ENCODE peak calls at places on chromosome 17, in seven cellular contexts. B, J, Y, E, C, V and S are unnamed samples.

GRCh38 chr17:47869114-47869513 is 18.2 kb upstream of the SP6 start:
- DNase-seq in C (no peak), Y (no peak), V (no peak), E (no peak), B (no peak), J (no peak), S (no peak)

GRCh38 chr17:38572665-38573365 is 32.9 kb downstream of the SRCIN1 start:
- DNase-seq in B (no peak), E (no peak), J (no peak), Y (no peak), V (no peak), C (peak; percentile 13), S (no peak)

GRCh38 chr17:5531019-5531418 is 44.7 kb downstream of the MIS12 start:
- DNase-seq in Y (no peak), J (no peak), B (no peak), E (no peak), V (no peak), C (no peak), S (no peak)

GRCh38 chr17:78448356-78448993 is 70.0 kb downstream of the PGS1 start:
- DNase-seq in V (no peak), Y (no peak), B (no peak), E (no peak), C (no peak), J (no peak), S (no peak)

GRCh38 chr17:11889266-11889665 is 108.0 kb downstream of the ZNF18 start:
- DNase-seq in J (no peak), V (no peak), E (no peak), C (no peak), Y (no peak), B (no peak), S (no peak)

GRCh38 chr17:6110592-6110991 is 40.4 kb downstream of the WSCD1 start:
- DNase-seq in J (no peak), C (peak; percentile 83), E (no peak), V (no peak), Y (no peak), B (no peak), S (no peak)

GRCh38 chr17:27320222-27320560 is 26.3 kb downstream of the WSB1 start:
- DNase-seq in Y (no peak), V (no peak), B (no peak), E (no peak), J (no peak), C (no peak), S (no peak)

GRCh38 chr17:40561871-40562611 is 3.2 kb downstream of the CCR7 start:
- DNase-seq in J (no peak), Y (no peak), B (no peak), E (no peak), C (no peak), V (no peak), S (peak; percentile 19)

GRCh38 chr17:2989855-2990254 is 73.6 kb downstream of the OR1D5 start:
- DNase-seq in V (no peak), J (no peak), B (no peak), C (no peak), Y (no peak), E (no peak), S (no peak)

GRCh38 chr17:80382956-80383355 is 32.0 kb upstream of the ENDOV start:
- DNase-seq in Y (no peak), C (no peak), B (no peak), E (no peak), J (no peak), V (no peak), S (no peak)

GRCh38 chr17:59711936-59712335 is 4.5 kb downstream of the VMP1 start:
- DNase-seq in V (no peak), C (no peak), J (no peak), B (no peak), Y (no peak), E (no peak), S (no peak)

GRCh38 chr17:27506348-27507218 is 50.3 kb downstream of the KSR1 start:
- DNase-seq in E (no peak), C (peak; percentile 36), Y (no peak), J (no peak), V (no peak), B (no peak), S (no peak)

GRCh38 chr17:30235386-30236296 is at the start of gene SLC6A4:
- DNase-seq in E (peak; percentile 48), Y (peak; percentile 16), J (no peak), V (no peak), C (no peak), B (no peak), S (no peak)

DNA sequence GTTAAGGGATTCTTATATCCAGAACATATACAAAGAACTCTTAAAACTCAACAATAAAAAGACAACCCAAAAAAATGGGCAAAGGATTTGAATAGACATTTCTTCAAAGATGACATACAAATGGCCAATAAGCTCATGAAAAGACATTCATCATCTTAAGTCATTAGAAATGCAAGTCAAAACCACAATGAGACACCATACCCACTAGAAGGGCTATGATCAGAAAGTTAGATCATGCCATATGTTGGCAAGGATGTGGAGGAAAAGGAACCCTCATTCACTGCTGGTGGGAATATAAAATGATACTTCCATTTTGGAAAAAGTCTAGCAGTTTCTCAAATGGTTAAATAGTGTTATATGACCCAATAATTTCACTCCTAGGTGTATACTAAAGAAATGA is 9.4 kb downstream of the PLD6 start:
- DNase-seq in B (no peak), C (peak; percentile 55), J (no peak), V (no peak), Y (no peak), E (no peak), S (no peak)
- H3K27ac ChIP-seq in B (no peak overlapping the region), C (no peak overlapping the region), J (no peak overlapping the region), V (no peak overlapping the region), Y (no peak overlapping the region), E (no peak overlapping the region), S (no peak overlapping the region)

GRCh38 chr17:72122002-72122310 is 1.1 kb downstream of the SOX9 start:
- DNase-seq in E (no peak), Y (peak; percentile 64), B (no peak), J (no peak), C (peak; percentile 42), V (no peak), S (no peak)

GRCh38 chr17:72119963-72120877 is 600 bp upstream of the SOX9 start:
- DNase-seq in Y (peak; percentile 90), B (no peak), J (peak; percentile 40), E (no peak), V (peak; percentile 33), C (peak; percentile 73), S (peak; percentile 59)

GRCh38 chr17:72120878-72121163 is at the start of gene SOX9:
- DNase-seq in J (peak; percentile 80), V (peak; percentile 81), Y (peak; percentile 97), B (no peak), C (peak; percentile 99), E (peak; percentile 85), S (peak; percentile 95)

GRCh38 chr17:72122336-72122667 is 1.5 kb downstream of the SOX9 start:
- DNase-seq in E (no peak), B (no peak), C (no peak), V (no peak), J (no peak), Y (no peak), S (no peak)

GRCh38 chr17:72121164-72122001 is 563 bp downstream of the SOX9 start:
- DNase-seq in Y (peak; percentile 75), V (peak; percentile 48), J (no peak), E (peak; percentile 61), B (no peak), C (peak; percentile 48), S (peak; percentile 43)
- H3K9me3 ChIP-seq in Y (no peaks in the 10 kb centered on the region), V (no peaks in the 10 kb centered on the region), J (no peaks in the 10 kb centered on the region), E (no peaks in the 10 kb centered on the region), B (no peaks in the 10 kb centered on the region), C (no peaks in the 10 kb centered on the region), S (no peaks in the 10 kb centered on the region)

DNA sequence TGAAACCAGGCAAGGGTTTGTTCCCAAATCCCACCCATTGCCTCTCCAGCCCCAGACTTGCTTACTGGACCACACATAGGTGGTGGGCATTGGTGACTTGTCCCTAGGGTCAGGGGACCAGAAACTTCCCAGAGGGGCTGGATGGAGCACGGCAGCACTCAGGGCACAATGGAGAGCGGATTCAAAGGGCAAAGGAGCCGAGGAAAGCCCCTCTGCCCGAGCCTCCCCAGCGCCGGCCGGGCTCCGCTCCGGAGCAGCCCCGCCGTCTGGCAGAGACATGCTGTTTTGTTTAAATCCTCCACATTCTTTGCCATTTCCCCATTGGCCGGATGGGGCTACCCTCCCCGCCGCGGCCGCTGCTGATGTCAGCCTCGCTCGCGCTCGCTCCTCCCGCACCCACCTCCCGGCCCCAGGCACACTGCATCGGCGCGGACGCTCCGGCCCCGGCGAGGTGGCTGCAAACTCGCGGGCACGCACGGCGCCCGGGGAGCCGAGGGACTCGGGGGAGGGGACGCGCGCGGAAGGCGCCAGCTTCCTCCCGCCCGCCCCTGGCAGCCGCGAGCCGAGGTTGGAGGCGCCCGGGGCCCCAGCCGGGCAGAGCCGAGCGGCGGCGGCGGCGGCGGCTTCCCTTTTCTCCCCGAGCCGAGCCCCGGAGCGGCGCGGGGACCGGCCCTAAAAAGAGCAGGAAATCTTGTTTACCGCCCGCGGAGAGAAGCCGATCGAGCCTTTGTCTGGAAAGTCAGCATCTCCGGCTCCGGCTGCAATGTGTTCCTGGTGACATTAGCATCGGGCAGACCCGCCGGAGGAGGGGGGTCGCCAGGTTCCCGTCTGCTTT is at the start of gene PITPNC1:
- DNase-seq in C (peak; percentile 89), E (peak; percentile 91), B (peak; percentile 66), Y (peak; percentile 86), V (peak; percentile 82), J (peak; percentile 83), S (peak; percentile 90)
- TF ChIP-seq CTCF in C (no peak), E (peak; percentile 10), B (peak; percentile 9), Y (no peak), V (no peak), J (no peak), S (no peak)

DNA sequence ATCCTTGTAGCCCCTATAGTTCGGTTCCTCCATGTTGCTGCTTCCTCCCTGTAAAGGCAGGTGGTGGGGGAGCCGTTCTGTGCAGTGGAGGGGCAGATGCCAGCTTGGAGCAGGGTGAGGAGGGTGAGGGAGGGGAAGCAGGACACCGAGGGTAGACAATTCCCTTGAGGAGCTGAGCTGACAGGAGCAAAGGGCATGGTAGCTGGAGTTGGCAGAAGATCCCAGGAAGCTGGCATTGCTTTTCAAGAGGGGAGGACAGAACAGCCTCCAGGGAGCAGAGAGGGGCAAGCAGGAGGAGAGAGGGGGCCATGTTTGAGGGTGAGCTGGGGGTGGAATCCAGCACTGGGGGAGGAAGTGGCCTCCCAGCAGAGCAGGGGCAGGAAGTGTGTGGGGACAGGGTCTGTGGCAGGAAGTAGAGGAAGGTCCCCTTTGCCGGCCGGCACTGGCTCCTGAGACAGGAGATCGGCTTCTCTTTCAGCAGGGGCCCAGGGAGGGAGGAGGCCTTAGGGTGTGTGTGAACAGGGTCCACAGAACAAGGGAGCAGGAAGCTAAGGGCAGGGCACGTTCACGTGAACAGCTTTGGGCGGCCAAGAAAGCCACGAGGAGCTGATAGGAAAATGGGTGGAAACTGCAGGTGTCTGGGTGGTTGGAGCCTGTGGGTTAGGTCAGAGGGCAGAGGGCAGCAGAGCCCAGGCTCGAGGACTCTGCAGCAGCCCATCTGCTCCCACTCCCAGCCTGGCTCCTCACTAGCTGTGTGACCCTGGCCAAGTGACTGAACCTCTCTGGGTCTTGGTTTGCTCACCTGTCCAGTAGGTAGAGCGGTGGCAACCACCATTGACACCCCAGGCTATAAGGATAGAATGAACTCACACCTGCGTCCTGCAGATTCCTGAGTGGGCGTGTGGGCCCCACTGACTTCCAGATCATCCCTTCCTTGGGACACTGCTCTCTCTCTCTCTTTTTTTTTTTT is 17.5 kb upstream of the SPNS2 start:
- DNase-seq in C (no peak), E (peak; percentile 57), Y (no peak), B (no peak), V (no peak), J (no peak), S (no peak)
- H3K27ac ChIP-seq in C (no peak overlapping the region), E (peak overlapping the region; percentile 56), Y (no peak overlapping the region), B (no peak overlapping the region), V (no peak overlapping the region), J (no peak overlapping the region), S (peak overlapping the region; percentile 71)

GRCh38 chr17:61737820-61738219 is 125.5 kb downstream of the BRIP1 start:
- DNase-seq in C (no peak), B (no peak), V (no peak), J (no peak), Y (no peak), E (no peak), S (no peak)
- H3K9me3 ChIP-seq in C (no peaks in the 10 kb centered on the region), B (peaks cover 4% of the 10 kb centered on the region), V (peaks cover 4% of the 10 kb centered on the region), J (no peaks in the 10 kb centered on the region), Y (no peaks in the 10 kb centered on the region), E (peaks cover 9% of the 10 kb centered on the region), S (no peaks in the 10 kb centered on the region)